ENCODE peak calls at places on chromosomes 4 and X, in seven cellular contexts. N, E, V, S, Y, M and R are unnamed samples.

GRCh38 chr4:86247328-86247727 is 112.5 kb downstream of the MAPK10 start:
- DNase-seq in N (peak), E (no peak), V (no peak), S (no peak), Y (no peak), M (no peak), R (no peak)

GRCh38 chr4:186297013-186297645 is 31.1 kb downstream of the F11 start:
- DNase-seq in N (peak), E (no peak), V (peak), S (no peak), Y (no peak), M (peak), R (peak)

GRCh38 chrX:37922926-37923325 is 75.6 kb upstream of the DYNLT3 start:
- DNase-seq in N (no peak), E (no peak), V (no peak), S (no peak), Y (no peak), M (no peak), R (no peak)

GRCh38 chr4:164462471-164462870 is 291.5 kb upstream of the SMIM31 start:
- DNase-seq in N (no peak), E (no peak), V (no peak), S (no peak), Y (no peak), M (no peak), R (no peak)

GRCh38 chr4:48546336-48546735 is 56.3 kb downstream of the ZAR1 start:
- DNase-seq in N (peak), E (no peak), V (peak), S (peak), Y (peak), M (peak), R (peak)

GRCh38 chr4:189002475-189002874 is 863.2 kb downstream of the TRIML1 start:
- DNase-seq in N (no peak), E (no peak), V (no peak), S (no peak), Y (no peak), M (no peak), R (no peak)

GRCh38 chr4:128322311-128322710 is 34.7 kb upstream of the PGRMC2 start:
- DNase-seq in N (no peak), E (no peak), V (peak), S (no peak), Y (no peak), M (peak), R (no peak)

GRCh38 chr4:112819729-112820128 is 182.8 kb downstream of the LARP7 start:
- DNase-seq in N (no peak), E (no peak), V (no peak), S (no peak), Y (no peak), M (no peak), R (no peak)

GRCh38 chrX:47283015-47283771 is 50.4 kb downstream of the USP11 start:
- DNase-seq in N (no peak), E (no peak), V (no peak), S (peak), Y (no peak), M (peak), R (peak)

GRCh38 chr4:27684501-27685077 is 823.9 kb downstream of the STIM2 start:
- DNase-seq in N (peak), E (peak), V (peak), S (peak), Y (peak), M (peak), R (peak)

GRCh38 chrX:108186811-108187210 is 95.2 kb downstream of the ATG4A start:
- DNase-seq in N (peak), E (no peak), V (peak), S (no peak), Y (no peak), M (peak), R (peak)

GRCh38 chr4:84379881-84380618 is 119.0 kb downstream of the NKX6-1 start:
- DNase-seq in N (peak), E (no peak), V (no peak), S (no peak), Y (no peak), M (peak), R (peak)

GRCh38 chr4:145523117-145523516 is 41.5 kb downstream of the SMAD1 start:
- DNase-seq in N (no peak), E (no peak), V (no peak), S (peak), Y (no peak), M (no peak), R (no peak)

GRCh38 chr4:46329118-46329976 is 60.6 kb downstream of the GABRA2 start:
- DNase-seq in N (no peak), E (no peak), V (no peak), S (no peak), Y (no peak), M (peak), R (no peak)

GRCh38 chr4:139676913-139677585 is 11.4 kb downstream of the MGST2 start:
- DNase-seq in N (no peak), E (no peak), V (no peak), S (no peak), Y (no peak), M (no peak), R (no peak)

GRCh38 chr4:153151535-153152452 is 52.4 kb upstream of the TRIM2 start:
- DNase-seq in N (no peak), E (no peak), V (peak), S (peak), Y (peak), M (peak), R (no peak)

GRCh38 chrX:74784629-74785028 is 140.6 kb downstream of the NEXMIF start:
- DNase-seq in N (no peak), E (no peak), V (no peak), S (no peak), Y (no peak), M (no peak), R (no peak)

GRCh38 chrX:51257490-51257889 is 75.1 kb upstream of the NUDT10 start:
- DNase-seq in N (no peak), E (no peak), V (peak), S (no peak), Y (no peak), M (no peak), R (no peak)

GRCh38 chr4:36213956-36214355 is 30.4 kb downstream of the ARAP2 start:
- DNase-seq in N (no peak), E (no peak), V (no peak), S (no peak), Y (no peak), M (no peak), R (no peak)

GRCh38 chrX:13051529-13052172 is 7.2 kb upstream of the FAM9C start:
- DNase-seq in N (no peak), E (no peak), V (peak), S (no peak), Y (no peak), M (no peak), R (no peak)

GRCh38 chr4:35975617-35976355 is 268.5 kb downstream of the ARAP2 start:
- DNase-seq in N (no peak), E (no peak), V (no peak), S (no peak), Y (no peak), M (no peak), R (no peak)

GRCh38 chr4:78618426-78618825 is 66.9 kb downstream of the ANXA3 start:
- DNase-seq in N (no peak), E (no peak), V (no peak), S (no peak), Y (no peak), M (no peak), R (no peak)

GRCh38 chr4:177740563-177740962 is 298.3 kb upstream of the AGA start:
- DNase-seq in N (no peak), E (no peak), V (no peak), S (no peak), Y (no peak), M (no peak), R (no peak)

GRCh38 chr4:181877329-181877848 is 365.8 kb upstream of the TENM3 start:
- DNase-seq in N (no peak), E (no peak), V (no peak), S (no peak), Y (no peak), M (peak), R (no peak)

GRCh38 chr4:99402765-99403164 is 32.4 kb downstream of the ADH7 start:
- DNase-seq in N (no peak), E (no peak), V (no peak), S (no peak), Y (no peak), M (peak), R (no peak)

GRCh38 chrX:101759000-101759399 is 99.3 kb upstream of the ARMCX2 start:
- DNase-seq in N (peak), E (no peak), V (peak), S (peak), Y (peak), M (peak), R (peak)

GRCh38 chr4:181566490-181566889 is 676.7 kb upstream of the TENM3 start:
- DNase-seq in N (peak), E (no peak), V (no peak), S (no peak), Y (no peak), M (no peak), R (no peak)

GRCh38 chr4:25976780-25977179 is 62.8 kb downstream of the SMIM20 start:
- DNase-seq in N (no peak), E (no peak), V (no peak), S (no peak), Y (no peak), M (no peak), R (no peak)

GRCh38 chrX:69165116-69165651 is at the start of gene PJA1:
- DNase-seq in N (peak), E (peak), V (peak), S (peak), Y (peak), M (peak), R (peak)

GRCh38 chr4:10762541-10762940 is 78.0 kb upstream of the CLNK start:
- DNase-seq in N (no peak), E (no peak), V (peak), S (no peak), Y (no peak), M (peak), R (peak)

GRCh38 chrX:14673764-14674163 is 144.4 kb downstream of the GLRA2 start:
- DNase-seq in N (peak), E (no peak), V (peak), S (peak), Y (peak), M (peak), R (peak)

GRCh38 chr4:138898282-138898681 is 117.3 kb upstream of the NOCT start:
- DNase-seq in N (no peak), E (no peak), V (no peak), S (no peak), Y (no peak), M (no peak), R (no peak)